ENCODE peak calls at places on chromosomes 13 and 19, in four cellular contexts. One of them, this sample, is unnamed.

GRCh38 chr13:52104624-52105023 is 24.2 kb downstream of the NEK5 start:
- DNase-seq in right lobe of liver: no peak
- DNase-seq in ovary: no peak
- DNase-seq in adrenal gland: no peak
- DNase-seq in this sample: no peak

GRCh38 chr19:18274776-18275356 is 614 bp upstream of the IQCN start:
- DNase-seq in ovary: peak; percentile 93
- DNase-seq in right lobe of liver: peak; percentile 93
- DNase-seq in adrenal gland: peak; percentile 90
- DNase-seq in this sample: peak; percentile 89

GRCh38 chr19:55315956-55316525 is 9.1 kb downstream of the TMEM150B start:
- DNase-seq in adrenal gland: no peak
- DNase-seq in right lobe of liver: no peak
- DNase-seq in ovary: no peak
- DNase-seq in this sample: peak; percentile 81

GRCh38 chr13:98325724-98326123 is 148.7 kb upstream of the RNF113B start:
- DNase-seq in ovary: no peak
- DNase-seq in adrenal gland: no peak
- DNase-seq in right lobe of liver: no peak
- DNase-seq in this sample: no peak

GRCh38 chr19:18662972-18663732 is 20.3 kb upstream of the CRTC1 start:
- DNase-seq in ovary: no peak
- DNase-seq in right lobe of liver: no peak
- DNase-seq in adrenal gland: no peak
- DNase-seq in this sample: no peak

GRCh38 chr19:55246462-55247451 is 12.1 kb downstream of the PPP6R1 start:
- DNase-seq in adrenal gland: no peak
- DNase-seq in ovary: no peak
- DNase-seq in right lobe of liver: no peak
- DNase-seq in this sample: no peak

GRCh38 chr19:15595069-15595468 is 19.9 kb upstream of the CYP4F8 start:
- DNase-seq in ovary: no peak
- DNase-seq in right lobe of liver: no peak
- DNase-seq in adrenal gland: no peak
- DNase-seq in this sample: no peak

GRCh38 chr19:18672606-18673337 is 10.7 kb upstream of the CRTC1 start:
- DNase-seq in right lobe of liver: peak; percentile 64
- DNase-seq in ovary: no peak
- DNase-seq in adrenal gland: no peak
- DNase-seq in this sample: no peak

GRCh38 chr13:35839746-35840273 is 291.4 kb downstream of the DCLK1 start:
- DNase-seq in right lobe of liver: no peak
- DNase-seq in ovary: no peak
- DNase-seq in adrenal gland: no peak
- DNase-seq in this sample: no peak

GRCh38 chr19:2123682-2124387 is 27.1 kb downstream of the IZUMO4 start:
- DNase-seq in ovary: no peak
- DNase-seq in right lobe of liver: no peak
- DNase-seq in adrenal gland: no peak
- DNase-seq in this sample: no peak

GRCh38 chr13:73880365-73880764 is 253.8 kb downstream of the KLF12 start:
- DNase-seq in right lobe of liver: no peak
- DNase-seq in ovary: no peak
- DNase-seq in adrenal gland: no peak
- DNase-seq in this sample: no peak

GRCh38 chr19:27972291-27973040 is 1240.5 kb downstream of the UQCRFS1 start:
- DNase-seq in adrenal gland: no peak
- DNase-seq in right lobe of liver: no peak
- DNase-seq in ovary: no peak
- DNase-seq in this sample: no peak

GRCh38 chr19:46919324-46919723 is 58.5 kb downstream of the ARHGAP35 start:
- DNase-seq in ovary: no peak
- DNase-seq in adrenal gland: no peak
- DNase-seq in right lobe of liver: no peak
- DNase-seq in this sample: peak; percentile 43

GRCh38 chr13:45337395-45337794 is 3.6 kb downstream of the TPT1 start:
- DNase-seq in adrenal gland: no peak
- DNase-seq in right lobe of liver: no peak
- DNase-seq in ovary: no peak
- DNase-seq in this sample: no peak

GRCh38 chr13:39159393-39159792 is 121.1 kb downstream of the NHLRC3 start:
- DNase-seq in ovary: no peak
- DNase-seq in right lobe of liver: no peak
- DNase-seq in adrenal gland: no peak
- DNase-seq in this sample: no peak

GRCh38 chr13:98997738-98998641 is 20.1 kb upstream of the DOCK9 start:
- DNase-seq in adrenal gland: peak; percentile 39
- DNase-seq in right lobe of liver: no peak
- DNase-seq in ovary: no peak
- DNase-seq in this sample: no peak

GRCh38 chr19:48624067-48624594 is 4.8 kb downstream of the SPHK2 start:
- DNase-seq in adrenal gland: peak; percentile 98
- DNase-seq in right lobe of liver: peak; percentile 98
- DNase-seq in ovary: peak; percentile 99
- DNase-seq in this sample: peak; percentile 97

GRCh38 chr13:42875448-42876269 is 94.3 kb downstream of the FAM216B start:
- DNase-seq in right lobe of liver: no peak
- DNase-seq in adrenal gland: peak; percentile 55
- DNase-seq in ovary: peak; percentile 56
- DNase-seq in this sample: no peak
- TF ChIP-seq CTCF in right lobe of liver: no peak
- TF ChIP-seq CTCF in adrenal gland: peak; percentile 38
- TF ChIP-seq CTCF in ovary: peak; percentile 72
- TF ChIP-seq CTCF in this sample: no peak

GRCh38 chr19:39415111-39416046 is 2.9 kb downstream of the PLEKHG2 start:
- DNase-seq in ovary: no peak
- DNase-seq in right lobe of liver: no peak
- DNase-seq in adrenal gland: no peak
- DNase-seq in this sample: no peak
- H3K4me3 ChIP-seq in ovary: no peak overlapping the region
- H3K4me3 ChIP-seq in right lobe of liver: no peak overlapping the region
- H3K4me3 ChIP-seq in adrenal gland: peak overlapping the region; percentile 75
- H3K4me3 ChIP-seq in this sample: no peak overlapping the region

GRCh38 chr19:44596428-44597130 is 16.8 kb upstream of the IGSF23 start:
- DNase-seq in ovary: no peak
- DNase-seq in right lobe of liver: no peak
- DNase-seq in adrenal gland: no peak
- DNase-seq in this sample: no peak
- TF ChIP-seq POLR2A in ovary: no peak
- TF ChIP-seq POLR2A in right lobe of liver: no peak
- TF ChIP-seq POLR2A in adrenal gland: no peak
- TF ChIP-seq POLR2A in this sample: no peak

GRCh38 chr19:4448147-4448985 is 9.2 kb downstream of the UBXN6 start:
- DNase-seq in ovary: no peak
- DNase-seq in adrenal gland: peak; percentile 93
- DNase-seq in right lobe of liver: peak; percentile 80
- DNase-seq in this sample: no peak

GRCh38 chr19:4449826-4450075 is 7.8 kb downstream of the UBXN6 start:
- DNase-seq in ovary: no peak
- DNase-seq in adrenal gland: peak; percentile 43
- DNase-seq in right lobe of liver: no peak
- DNase-seq in this sample: no peak

GRCh38 chr19:4447327-4448146 is 10.1 kb downstream of the UBXN6 start:
- DNase-seq in ovary: no peak
- DNase-seq in right lobe of liver: no peak
- DNase-seq in adrenal gland: no peak
- DNase-seq in this sample: no peak

GRCh38 chr19:4446801-4447200 is 10.8 kb downstream of the UBXN6 start:
- DNase-seq in ovary: no peak
- DNase-seq in adrenal gland: no peak
- DNase-seq in right lobe of liver: no peak
- DNase-seq in this sample: no peak

GRCh38 chr19:4449022-4449825 is 8.4 kb downstream of the UBXN6 start:
- DNase-seq in right lobe of liver: peak; percentile 95
- DNase-seq in ovary: peak; percentile 74
- DNase-seq in adrenal gland: peak; percentile 98
- DNase-seq in this sample: peak; percentile 66
- TF ChIP-seq CTCF in right lobe of liver: no peak
- TF ChIP-seq CTCF in ovary: no peak
- TF ChIP-seq CTCF in adrenal gland: peak; percentile 38
- TF ChIP-seq CTCF in this sample: no peak

DNA sequence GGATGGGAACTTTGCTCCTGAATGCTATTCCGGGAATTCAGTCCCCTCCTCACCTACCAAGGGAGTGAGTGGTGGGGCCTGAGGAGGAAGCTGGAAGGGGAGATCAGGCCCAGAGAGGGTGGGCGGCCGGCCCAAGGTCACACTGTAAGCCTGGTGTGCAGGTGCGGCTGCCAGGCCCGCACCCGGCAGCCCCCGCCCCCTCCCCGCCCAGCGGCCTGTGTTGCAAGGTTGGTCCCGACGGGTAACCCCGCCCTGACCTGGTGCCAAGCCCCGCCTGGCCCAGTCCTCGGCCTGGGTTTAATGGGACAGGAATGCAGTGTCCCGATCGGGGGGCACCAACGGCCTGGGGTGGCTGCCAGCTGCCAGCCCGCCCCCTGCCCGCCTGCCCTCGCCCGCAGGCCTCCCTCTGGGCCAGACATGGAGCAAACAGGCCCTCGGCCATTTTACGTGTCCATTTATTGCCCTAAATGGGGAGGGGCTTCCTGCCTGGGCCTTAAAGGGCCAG is 5.5 kb downstream of the ZBTB7A start:
- DNase-seq in adrenal gland: peak; percentile 90
- DNase-seq in ovary: peak; percentile 67
- DNase-seq in right lobe of liver: peak; percentile 97
- DNase-seq in this sample: peak; percentile 89
- H3K4me3 ChIP-seq in adrenal gland: peak overlapping the region; percentile 57
- H3K4me3 ChIP-seq in ovary: peak overlapping the region; percentile 31
- H3K4me3 ChIP-seq in right lobe of liver: peak overlapping the region; percentile 58
- H3K4me3 ChIP-seq in this sample: peak overlapping the region; percentile 36

GRCh38 chr13:43757266-43757665 is 29.5 kb downstream of the ENOX1 start:
- DNase-seq in right lobe of liver: no peak
- DNase-seq in ovary: no peak
- DNase-seq in adrenal gland: no peak
- DNase-seq in this sample: no peak

GRCh38 chr13:43755844-43756243 is 30.9 kb downstream of the ENOX1 start:
- DNase-seq in right lobe of liver: no peak
- DNase-seq in ovary: no peak
- DNase-seq in adrenal gland: no peak
- DNase-seq in this sample: no peak

GRCh38 chr13:43749503-43749902 is 37.3 kb downstream of the ENOX1 start:
- DNase-seq in adrenal gland: no peak
- DNase-seq in ovary: no peak
- DNase-seq in right lobe of liver: no peak
- DNase-seq in this sample: no peak

GRCh38 chr13:43751624-43752023 is 35.1 kb downstream of the ENOX1 start:
- DNase-seq in ovary: no peak
- DNase-seq in adrenal gland: no peak
- DNase-seq in right lobe of liver: no peak
- DNase-seq in this sample: no peak
- TF ChIP-seq POLR2A in ovary: no peak
- TF ChIP-seq POLR2A in adrenal gland: no peak
- TF ChIP-seq POLR2A in right lobe of liver: no peak
- TF ChIP-seq POLR2A in this sample: no peak

GRCh38 chr13:113650275-113650674 is 7.7 kb downstream of the ATP4B start:
- DNase-seq in ovary: no peak
- DNase-seq in adrenal gland: no peak
- DNase-seq in right lobe of liver: peak; percentile 27
- DNase-seq in this sample: no peak

GRCh38 chr13:113650731-113651148 is 7.3 kb downstream of the ATP4B start:
- DNase-seq in ovary: no peak
- DNase-seq in adrenal gland: no peak
- DNase-seq in right lobe of liver: peak; percentile 40
- DNase-seq in this sample: peak; percentile 36

GRCh38 chr13:113648218-113648615 is 9.8 kb downstream of the ATP4B start:
- DNase-seq in ovary: no peak
- DNase-seq in adrenal gland: no peak
- DNase-seq in right lobe of liver: peak; percentile 44
- DNase-seq in this sample: no peak

GRCh38 chr13:113647351-113648217 is 10.4 kb downstream of the ATP4B start:
- DNase-seq in ovary: peak; percentile 68
- DNase-seq in right lobe of liver: peak; percentile 96
- DNase-seq in adrenal gland: peak; percentile 97
- DNase-seq in this sample: peak; percentile 96

DNA sequence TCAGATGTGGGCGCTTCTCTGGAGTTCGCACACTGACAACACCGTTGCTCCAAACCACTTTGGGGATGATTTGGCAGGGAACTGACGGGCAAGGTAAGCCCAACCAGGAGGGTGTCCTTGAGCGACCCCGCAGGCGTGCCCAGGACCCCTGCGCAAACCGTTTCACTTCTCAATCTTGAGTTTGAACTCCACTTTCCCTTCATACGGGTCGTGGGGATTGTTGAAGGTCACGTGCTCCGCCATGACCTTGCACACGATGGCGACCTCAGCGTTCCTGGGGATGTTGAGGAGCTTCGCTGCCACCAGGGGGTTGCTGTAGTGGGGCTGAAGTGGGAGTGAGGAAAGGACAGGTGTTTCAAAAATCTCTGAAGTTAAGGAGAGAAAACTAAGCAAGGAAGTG is 8.8 kb downstream of the ATP4B start:
- DNase-seq in right lobe of liver: peak; percentile 43
- DNase-seq in ovary: no peak
- DNase-seq in adrenal gland: no peak
- DNase-seq in this sample: no peak
- TF ChIP-seq CTCF in right lobe of liver: no peak
- TF ChIP-seq CTCF in ovary: no peak
- TF ChIP-seq CTCF in adrenal gland: no peak
- TF ChIP-seq CTCF in this sample: no peak

This sample was measured in breast epithelium.